ENCODE peak calls at places on chromosomes 5 and 9, in eight cellular contexts. D is IMR-90; U is cardiac muscle cell; F is H54; Y is naive B cell; K is AG09319; N is CD4-positive, alpha-beta T cell; H is kidney epithelial cell. O is an unnamed sample.

GRCh38 chr9:134174073-134174449 is 9.7 kb upstream of the RNU6ATAC start:
- DNase-seq in D (no peak), U (no peak), F (no peak), Y (peak), K (no peak), N (no peak), H (no peak), O (no peak)

GRCh38 chr9:76676857-76677256 is 87.4 kb upstream of the PCA3 start:
- DNase-seq in D (no peak), U (no peak), F (no peak), Y (no peak), K (no peak), N (no peak), H (no peak), O (peak)

GRCh38 chr9:89207026-89207425 is 28.4 kb upstream of the SHC3 start:
- DNase-seq in D (no peak), U (no peak), F (no peak), Y (no peak), K (no peak), N (no peak), H (no peak), O (no peak)

GRCh38 chr9:28774433-28775029 is 1201.2 kb upstream of the C9orf72 start:
- DNase-seq in D (peak), U (peak), F (peak), Y (no peak), K (no peak), N (no peak), H (no peak), O (peak)

GRCh38 chr5:25489834-25490538 is 845.2 kb upstream of the CDH10 start:
- DNase-seq in D (no peak), U (no peak), F (peak), Y (no peak), K (no peak), N (no peak), H (peak), O (peak)

GRCh38 chr5:111348659-111349058 is 124.5 kb downstream of the CAMK4 start:
- DNase-seq in D (peak), U (no peak), F (no peak), Y (no peak), K (no peak), N (no peak), H (no peak), O (no peak)

GRCh38 chr5:31924005-31924404 is 250.1 kb downstream of the GOLPH3 start:
- DNase-seq in D (no peak), U (no peak), F (no peak), Y (no peak), K (no peak), N (no peak), H (no peak), O (no peak)

GRCh38 chr5:142215915-142216681 is 107.5 kb downstream of the NDFIP1 start:
- DNase-seq in D (peak), U (no peak), F (peak), Y (no peak), K (peak), N (no peak), H (peak), O (peak)

GRCh38 chr9:116360974-116361373 is 207.4 kb downstream of the PAPPA start:
- DNase-seq in D (no peak), U (no peak), F (no peak), Y (no peak), K (no peak), N (no peak), H (no peak), O (no peak)

GRCh38 chr5:168347786-168348414 is 56.5 kb downstream of the WWC1 start:
- DNase-seq in D (no peak), U (no peak), F (no peak), Y (no peak), K (no peak), N (no peak), H (no peak), O (no peak)

GRCh38 chr5:105475401-105475800 is 1912.8 kb upstream of the NUDT12 start:
- DNase-seq in D (no peak), U (peak), F (no peak), Y (no peak), K (no peak), N (no peak), H (no peak), O (no peak)

GRCh38 chr5:145829708-145830361 is 5.3 kb downstream of the PRELID2 start:
- DNase-seq in D (no peak), U (no peak), F (no peak), Y (no peak), K (no peak), N (no peak), H (no peak), O (no peak)

GRCh38 chr9:97271292-97271691 is 36.2 kb upstream of the CCDC180 start:
- DNase-seq in D (no peak), U (peak), F (no peak), Y (no peak), K (no peak), N (no peak), H (no peak), O (no peak)

GRCh38 chr5:140632366-140633080 is 452 bp downstream of the CD14 start:
- DNase-seq in D (peak), U (no peak), F (no peak), Y (peak), K (no peak), N (peak), H (no peak), O (peak)

GRCh38 chr5:156759156-156759555 is 90.9 kb upstream of the PPP1R2B start:
- DNase-seq in D (no peak), U (no peak), F (no peak), Y (no peak), K (no peak), N (no peak), H (no peak), O (no peak)

GRCh38 chr5:124352312-124352711 is 394.1 kb downstream of the ZNF608 start:
- DNase-seq in D (no peak), U (no peak), F (no peak), Y (no peak), K (no peak), N (no peak), H (no peak), O (no peak)

O was measured in epithelial cell of esophagus.